ENCODE peak calls at places on chromosomes 5 and 9, in seven cellular contexts. One of them, this sample, is unnamed.

GRCh38 chr9:96611302-96611701 is 8.3 kb downstream of the CDC14B start:
- DNase-seq in PC-3: no peak
- DNase-seq in prostate gland: no peak
- DNase-seq in tibial artery: no peak
- DNase-seq in adipocyte: no peak
- DNase-seq in Panc1: no peak
- DNase-seq in H7: no peak
- DNase-seq in this sample: no peak

GRCh38 chr9:102273952-102274351 is 535.5 kb upstream of the GRIN3A start:
- DNase-seq in Panc1: no peak
- DNase-seq in prostate gland: no peak
- DNase-seq in H7: no peak
- DNase-seq in PC-3: peak; percentile 54
- DNase-seq in adipocyte: no peak
- DNase-seq in tibial artery: no peak
- DNase-seq in this sample: no peak

GRCh38 chr5:75050415-75050814 is 1.9 kb downstream of the GCNT4 start:
- DNase-seq in tibial artery: no peak
- DNase-seq in adipocyte: peak; percentile 20
- DNase-seq in H7: peak; percentile 56
- DNase-seq in PC-3: peak; percentile 16
- DNase-seq in Panc1: no peak
- DNase-seq in prostate gland: no peak
- DNase-seq in this sample: no peak

GRCh38 chr5:11619339-11620028 is 284.8 kb downstream of the CTNND2 start:
- DNase-seq in Panc1: no peak
- DNase-seq in prostate gland: peak; percentile 16
- DNase-seq in PC-3: peak; percentile 59
- DNase-seq in adipocyte: no peak
- DNase-seq in tibial artery: no peak
- DNase-seq in H7: no peak
- DNase-seq in this sample: peak; percentile 15

GRCh38 chr5:128015978-128016377 is 67.6 kb upstream of the SLC12A2 start:
- DNase-seq in prostate gland: no peak
- DNase-seq in adipocyte: no peak
- DNase-seq in PC-3: no peak
- DNase-seq in H7: no peak
- DNase-seq in Panc1: no peak
- DNase-seq in tibial artery: no peak
- DNase-seq in this sample: no peak

GRCh38 chr5:127595484-127596368 is 53.2 kb upstream of the CTXN3 start:
- DNase-seq in H7: no peak
- DNase-seq in Panc1: no peak
- DNase-seq in tibial artery: no peak
- DNase-seq in adipocyte: no peak
- DNase-seq in prostate gland: no peak
- DNase-seq in PC-3: no peak
- DNase-seq in this sample: peak; percentile 79

GRCh38 chr5:138955013-138955660 is 80.0 kb upstream of the LRRTM2 start:
- DNase-seq in prostate gland: no peak
- DNase-seq in adipocyte: no peak
- DNase-seq in H7: peak; percentile 52
- DNase-seq in PC-3: no peak
- DNase-seq in tibial artery: no peak
- DNase-seq in Panc1: no peak
- DNase-seq in this sample: no peak

GRCh38 chr5:142325677-142326479 is 1.1 kb upstream of the SPRY4 start:
- DNase-seq in adipocyte: peak; percentile 74
- DNase-seq in prostate gland: peak; percentile 31
- DNase-seq in PC-3: peak; percentile 82
- DNase-seq in tibial artery: no peak
- DNase-seq in H7: peak; percentile 90
- DNase-seq in Panc1: no peak
- DNase-seq in this sample: no peak

GRCh38 chr9:116250881-116251280 is 97.3 kb downstream of the PAPPA start:
- DNase-seq in Panc1: no peak
- DNase-seq in H7: no peak
- DNase-seq in PC-3: no peak
- DNase-seq in prostate gland: no peak
- DNase-seq in tibial artery: no peak
- DNase-seq in adipocyte: peak; percentile 54
- DNase-seq in this sample: no peak

GRCh38 chr9:113241161-113241560 is 19.8 kb downstream of the SLC31A1 start:
- DNase-seq in PC-3: no peak
- DNase-seq in Panc1: no peak
- DNase-seq in adipocyte: no peak
- DNase-seq in prostate gland: no peak
- DNase-seq in tibial artery: no peak
- DNase-seq in H7: no peak
- DNase-seq in this sample: no peak

GRCh38 chr5:59423021-59423420 is 470.5 kb downstream of the PDE4D start:
- DNase-seq in adipocyte: no peak
- DNase-seq in prostate gland: no peak
- DNase-seq in Panc1: no peak
- DNase-seq in tibial artery: no peak
- DNase-seq in PC-3: no peak
- DNase-seq in H7: no peak
- DNase-seq in this sample: no peak

GRCh38 chr9:116905131-116905724 is 218.1 kb downstream of the TRIM32 start:
- DNase-seq in H7: no peak
- DNase-seq in Panc1: no peak
- DNase-seq in tibial artery: no peak
- DNase-seq in PC-3: no peak
- DNase-seq in adipocyte: no peak
- DNase-seq in prostate gland: no peak
- DNase-seq in this sample: no peak

GRCh38 chr5:42950091-42950465 is 90.0 kb downstream of the ANXA2R start:
- DNase-seq in Panc1: no peak
- DNase-seq in tibial artery: no peak
- DNase-seq in H7: no peak
- DNase-seq in PC-3: no peak
- DNase-seq in adipocyte: no peak
- DNase-seq in prostate gland: no peak
- DNase-seq in this sample: no peak

GRCh38 chr9:125255781-125256391 is 5.7 kb upstream of the GAPVD1 start:
- DNase-seq in tibial artery: no peak
- DNase-seq in PC-3: peak; percentile 26
- DNase-seq in H7: peak; percentile 73
- DNase-seq in adipocyte: no peak
- DNase-seq in prostate gland: peak; percentile 16
- DNase-seq in Panc1: no peak
- DNase-seq in this sample: no peak

GRCh38 chr5:929596-929995 is 36.9 kb downstream of the TRIP13 start:
- DNase-seq in prostate gland: no peak
- DNase-seq in tibial artery: no peak
- DNase-seq in adipocyte: no peak
- DNase-seq in PC-3: no peak
- DNase-seq in H7: no peak
- DNase-seq in Panc1: no peak
- DNase-seq in this sample: no peak

GRCh38 chr5:134227259-134227658 is 1.4 kb upstream of the PPP2CA start:
- DNase-seq in Panc1: no peak
- DNase-seq in H7: peak; percentile 45
- DNase-seq in PC-3: no peak
- DNase-seq in prostate gland: no peak
- DNase-seq in tibial artery: no peak
- DNase-seq in adipocyte: peak; percentile 8
- DNase-seq in this sample: no peak
- H3K4me3 ChIP-seq in Panc1: peak overlapping the region; percentile 94
- H3K4me3 ChIP-seq in H7: peak overlapping the region; percentile 100
- H3K4me3 ChIP-seq in PC-3: peak overlapping the region; percentile 100
- H3K4me3 ChIP-seq in prostate gland: peak overlapping the region; percentile 85
- H3K4me3 ChIP-seq in tibial artery: peak overlapping the region; percentile 94
- H3K4me3 ChIP-seq in adipocyte: peak overlapping the region; percentile 94
- H3K4me3 ChIP-seq in this sample: peak overlapping the region; percentile 68

DNA sequence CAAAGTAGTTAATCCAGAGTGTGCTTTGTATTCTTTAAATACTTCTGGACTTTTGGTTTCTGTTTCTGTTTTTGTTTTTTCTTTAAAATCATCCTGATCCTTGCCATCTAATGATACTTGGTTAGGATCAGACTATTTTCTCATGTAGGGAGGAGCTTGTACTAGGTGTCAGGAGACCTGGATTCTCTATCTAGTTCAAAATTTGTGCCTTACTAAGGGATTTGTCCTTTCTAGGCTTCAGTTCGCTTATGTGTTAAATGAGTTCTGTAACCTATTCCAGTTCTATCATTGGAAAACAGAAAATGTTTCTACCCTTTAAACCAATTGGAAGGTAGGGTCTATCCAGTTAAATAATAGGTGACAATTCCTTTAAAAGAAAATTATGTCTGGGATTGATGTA is 3.3 kb upstream of the MEF2C start:
- DNase-seq in Panc1: no peak
- DNase-seq in PC-3: no peak
- DNase-seq in H7: no peak
- DNase-seq in tibial artery: no peak
- DNase-seq in prostate gland: no peak
- DNase-seq in adipocyte: peak; percentile 10
- DNase-seq in this sample: no peak
- H3K4me3 ChIP-seq in Panc1: no peak overlapping the region
- H3K4me3 ChIP-seq in PC-3: no peak overlapping the region
- H3K4me3 ChIP-seq in H7: no peak overlapping the region
- H3K4me3 ChIP-seq in tibial artery: peak overlapping the region; percentile 38
- H3K4me3 ChIP-seq in prostate gland: no peak overlapping the region
- H3K4me3 ChIP-seq in adipocyte: no peak overlapping the region
- H3K4me3 ChIP-seq in this sample: no peak overlapping the region

GRCh38 chr5:111746791-111747190 is 10.2 kb downstream of the NREP start:
- DNase-seq in tibial artery: no peak
- DNase-seq in prostate gland: no peak
- DNase-seq in Panc1: no peak
- DNase-seq in PC-3: no peak
- DNase-seq in H7: no peak
- DNase-seq in adipocyte: no peak
- DNase-seq in this sample: no peak

GRCh38 chr5:111752426-111752965 is 4.5 kb downstream of the NREP start:
- DNase-seq in H7: no peak
- DNase-seq in tibial artery: no peak
- DNase-seq in adipocyte: no peak
- DNase-seq in prostate gland: no peak
- DNase-seq in Panc1: no peak
- DNase-seq in PC-3: no peak
- DNase-seq in this sample: no peak

GRCh38 chr5:111748304-111748763 is 8.7 kb downstream of the NREP start:
- DNase-seq in adipocyte: peak; percentile 86
- DNase-seq in prostate gland: no peak
- DNase-seq in PC-3: peak; percentile 95
- DNase-seq in tibial artery: no peak
- DNase-seq in Panc1: no peak
- DNase-seq in H7: no peak
- DNase-seq in this sample: no peak

GRCh38 chr5:111747336-111747735 is 9.7 kb downstream of the NREP start:
- DNase-seq in tibial artery: no peak
- DNase-seq in prostate gland: no peak
- DNase-seq in H7: no peak
- DNase-seq in adipocyte: no peak
- DNase-seq in Panc1: no peak
- DNase-seq in PC-3: peak; percentile 91
- DNase-seq in this sample: no peak

DNA sequence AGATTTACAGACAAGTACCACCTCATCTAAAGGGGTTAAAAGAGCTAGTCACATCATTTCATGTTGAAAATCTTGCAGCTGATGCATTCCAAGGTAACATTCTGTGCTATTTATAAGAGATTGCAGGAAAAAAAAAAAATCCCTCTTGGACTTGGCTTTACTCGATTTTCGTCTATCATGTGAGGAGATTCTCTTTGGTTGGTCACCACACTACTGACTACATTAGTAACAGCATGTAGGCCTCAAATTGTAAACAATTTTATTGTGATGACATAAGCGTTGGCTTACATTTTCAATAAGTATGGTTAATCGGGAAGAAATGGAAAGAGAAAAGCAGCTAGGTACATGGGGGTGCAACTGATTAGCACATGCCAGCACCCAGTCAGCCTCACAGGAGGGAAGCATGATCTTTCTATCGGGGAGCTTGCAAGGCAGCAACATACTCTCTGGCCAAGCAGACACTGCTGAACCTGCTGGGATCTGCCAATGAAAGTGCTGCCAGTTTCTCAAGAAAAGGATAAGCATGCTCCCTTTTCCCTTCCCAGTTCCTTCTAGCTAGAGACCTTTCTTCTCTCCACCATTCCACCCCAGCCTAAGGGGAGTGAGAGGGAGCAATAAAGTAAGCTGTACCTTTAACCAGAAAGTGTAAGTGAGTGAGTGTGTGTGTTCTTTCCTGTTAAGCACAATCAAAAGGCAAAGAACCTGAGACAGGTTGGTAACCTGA is 7.5 kb downstream of the NREP start:
- DNase-seq in prostate gland: no peak
- DNase-seq in H7: no peak
- DNase-seq in adipocyte: no peak
- DNase-seq in Panc1: no peak
- DNase-seq in tibial artery: no peak
- DNase-seq in PC-3: no peak
- DNase-seq in this sample: no peak
- H3K4me3 ChIP-seq in prostate gland: no peak overlapping the region
- H3K4me3 ChIP-seq in H7: no peak overlapping the region
- H3K4me3 ChIP-seq in adipocyte: no peak overlapping the region
- H3K4me3 ChIP-seq in Panc1: no peak overlapping the region
- H3K4me3 ChIP-seq in tibial artery: no peak overlapping the region
- H3K4me3 ChIP-seq in PC-3: no peak overlapping the region
- H3K4me3 ChIP-seq in this sample: no peak overlapping the region

GRCh38 chr5:177140312-177140711 is 6.7 kb downstream of the NSD1 start:
- DNase-seq in prostate gland: no peak
- DNase-seq in Panc1: no peak
- DNase-seq in adipocyte: no peak
- DNase-seq in PC-3: no peak
- DNase-seq in H7: no peak
- DNase-seq in tibial artery: no peak
- DNase-seq in this sample: no peak

GRCh38 chr5:177147239-177147638 is 13.7 kb downstream of the NSD1 start:
- DNase-seq in tibial artery: no peak
- DNase-seq in prostate gland: no peak
- DNase-seq in adipocyte: peak; percentile 53
- DNase-seq in Panc1: no peak
- DNase-seq in PC-3: peak; percentile 44
- DNase-seq in H7: no peak
- DNase-seq in this sample: no peak

GRCh38 chr5:177142029-177142681 is 8.6 kb downstream of the NSD1 start:
- DNase-seq in Panc1: no peak
- DNase-seq in prostate gland: no peak
- DNase-seq in adipocyte: no peak
- DNase-seq in tibial artery: no peak
- DNase-seq in PC-3: no peak
- DNase-seq in H7: no peak
- DNase-seq in this sample: no peak

GRCh38 chr5:177141496-177141895 is 7.9 kb downstream of the NSD1 start:
- DNase-seq in adipocyte: no peak
- DNase-seq in PC-3: no peak
- DNase-seq in H7: no peak
- DNase-seq in tibial artery: no peak
- DNase-seq in prostate gland: no peak
- DNase-seq in Panc1: no peak
- DNase-seq in this sample: no peak

DNA sequence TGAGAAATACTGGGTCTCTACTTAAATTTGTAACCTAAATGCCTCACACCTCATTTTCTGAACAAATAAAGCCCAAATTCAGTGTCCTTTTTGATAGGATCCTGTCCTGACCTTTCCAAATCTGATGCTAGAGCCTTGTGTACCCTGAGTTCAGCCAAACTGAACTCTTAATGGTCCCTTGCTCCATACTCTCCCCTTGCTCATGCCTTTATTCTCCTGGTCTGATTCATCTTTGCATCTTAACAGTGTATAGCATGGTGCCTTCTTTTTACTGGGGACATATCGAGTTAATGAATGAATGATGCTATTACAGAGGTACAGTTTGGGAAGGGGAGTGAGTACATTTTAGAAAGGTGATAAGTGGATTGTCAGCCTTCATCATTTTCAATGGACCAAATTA is 9.2 kb downstream of the NSD1 start:
- DNase-seq in Panc1: no peak
- DNase-seq in H7: no peak
- DNase-seq in tibial artery: no peak
- DNase-seq in adipocyte: no peak
- DNase-seq in PC-3: no peak
- DNase-seq in prostate gland: no peak
- DNase-seq in this sample: no peak
- H3K4me3 ChIP-seq in Panc1: no peak overlapping the region
- H3K4me3 ChIP-seq in H7: no peak overlapping the region
- H3K4me3 ChIP-seq in tibial artery: no peak overlapping the region
- H3K4me3 ChIP-seq in adipocyte: no peak overlapping the region
- H3K4me3 ChIP-seq in PC-3: no peak overlapping the region
- H3K4me3 ChIP-seq in prostate gland: no peak overlapping the region
- H3K4me3 ChIP-seq in this sample: no peak overlapping the region

This sample was measured in Jurkat, Clone E6-1.